ENCODE peak calls at places on chromosomes 16 and 17, in six cellular contexts. P is neuronal stem cell; X is amniotic epithelial cell; Q is activated CD4-positive, alpha-beta T cell treated with anti-CD3 and anti-CD28 coated beads for 24 hours; Z is activated T-cell treated with anti-CD3 and anti-CD28 coated beads, Interleukin-2, amount 50 U/mL, for 24 hours; D is ELR. R is an unnamed sample.

GRCh38 chr17:49959183-49959935 is 9.6 kb upstream of the DLX4 start:
- DNase-seq in P (no peak), X (no peak), Q (no peak), Z (no peak), D (peak), R (no peak)

GRCh38 chr17:15655162-15655561 is 28.9 kb downstream of the TRIM16 start:
- DNase-seq in P (no peak), X (peak), Q (no peak), Z (no peak), D (no peak), R (no peak)

GRCh38 chr17:21376835-21377690 is 906 bp downstream of the KCNJ12 start:
- DNase-seq in P (no peak), X (peak), Q (no peak), Z (no peak), D (peak), R (peak)

GRCh38 chr16:57071840-57072541 is 20.4 kb upstream of the CPNE2 start:
- DNase-seq in P (no peak), X (peak), Q (no peak), Z (no peak), D (peak), R (peak)

GRCh38 chr17:72259977-72260376 is 139.2 kb downstream of the SOX9 start:
- DNase-seq in P (peak), X (no peak), Q (no peak), Z (no peak), D (no peak), R (no peak)

GRCh38 chr17:48290378-48290777 is 139.6 kb downstream of the SKAP1 start:
- DNase-seq in P (no peak), X (no peak), Q (no peak), Z (no peak), D (no peak), R (no peak)

GRCh38 chr17:68909066-68909465 is 46.1 kb downstream of the ABCA8 start:
- DNase-seq in P (no peak), X (peak), Q (no peak), Z (no peak), D (peak), R (peak)

GRCh38 chr17:50266384-50267073 is 7.7 kb upstream of the TMEM92 start:
- DNase-seq in P (no peak), X (peak), Q (no peak), Z (peak), D (peak), R (peak)

GRCh38 chr17:5694507-5694906 is 110.2 kb upstream of the NLRP1 start:
- DNase-seq in P (no peak), X (no peak), Q (no peak), Z (no peak), D (no peak), R (no peak)

GRCh38 chr17:53687324-53687723 is 135.4 kb upstream of the KIF2B start:
- DNase-seq in P (no peak), X (no peak), Q (no peak), Z (no peak), D (no peak), R (no peak)

GRCh38 chr17:30808785-30809286 is 15.7 kb downstream of the CRLF3 start:
- DNase-seq in P (no peak), X (no peak), Q (no peak), Z (no peak), D (no peak), R (peak)

GRCh38 chr17:71055128-71055527 is 885.8 kb downstream of the KCNJ2 start:
- DNase-seq in P (no peak), X (peak), Q (no peak), Z (no peak), D (peak), R (peak)

GRCh38 chr17:76537578-76538280 is at the start of gene CYGB:
- DNase-seq in P (no peak), X (no peak), Q (no peak), Z (no peak), D (no peak), R (peak)

GRCh38 chr16:13839577-13839976 is 80.4 kb upstream of the ERCC4 start:
- DNase-seq in P (no peak), X (no peak), Q (no peak), Z (no peak), D (no peak), R (no peak)